ENCODE peak calls at places on chromosomes 16 and 17, in five cellular contexts. F, E, H, W and J are unnamed samples. For H3K4me1, the result is how much of the 10 kb centered on the place peaks cover.

GRCh38 chr17:42698736-42699414 is 16.5 kb downstream of the CNTNAP1 start:
- DNase-seq in F (no peak), E (no peak), H (no peak), W (peak), J (no peak)

GRCh38 chr16:46658925-46659324 is 30.1 kb downstream of the VPS35 start:
- DNase-seq in F (no peak), E (no peak), H (peak), W (no peak), J (no peak)

GRCh38 chr16:14963281-14964173 is 11.3 kb upstream of the PDXDC1 start:
- DNase-seq in F (no peak), E (peak), H (no peak), W (peak), J (no peak)

GRCh38 chr16:4846503-4846900 is 586 bp downstream of the GLYR1 start:
- DNase-seq in F (peak), E (no peak), H (no peak), W (no peak), J (peak)

GRCh38 chr17:27598337-27599050 is 32.5 kb upstream of the LGALS9 start:
- DNase-seq in F (no peak), E (no peak), H (no peak), W (no peak), J (no peak)

GRCh38 chr16:13560151-13560550 is 359.8 kb upstream of the ERCC4 start:
- DNase-seq in F (no peak), E (no peak), H (no peak), W (peak), J (no peak)

GRCh38 chr16:79007614-79008013 is 592.9 kb downstream of the MAF start:
- DNase-seq in F (no peak), E (no peak), H (no peak), W (no peak), J (no peak)

GRCh38 chr17:6775871-6776405 is at the start of gene FBXO39:
- DNase-seq in F (no peak), E (peak), H (no peak), W (no peak), J (peak)

GRCh38 chr17:41417576-41418015 is 6.8 kb downstream of the KRT37 start:
- DNase-seq in F (peak), E (peak), H (no peak), W (peak), J (peak)

GRCh38 chr16:3819741-3820724 is 60.5 kb downstream of the CREBBP start:
- DNase-seq in F (no peak), E (no peak), H (no peak), W (peak), J (no peak)

GRCh38 chr16:30459456-30459855 is 13.1 kb upstream of the ITGAL start:
- DNase-seq in F (no peak), E (no peak), H (no peak), W (no peak), J (no peak)

GRCh38 chr16:27657811-27658210 is 107.9 kb downstream of the KATNIP start:
- DNase-seq in F (no peak), E (no peak), H (no peak), W (no peak), J (no peak)

GRCh38 chr16:87895641-87896141 is 26.4 kb upstream of the SLC7A5 start:
- DNase-seq in F (no peak), E (no peak), H (peak), W (no peak), J (no peak)

DNA sequence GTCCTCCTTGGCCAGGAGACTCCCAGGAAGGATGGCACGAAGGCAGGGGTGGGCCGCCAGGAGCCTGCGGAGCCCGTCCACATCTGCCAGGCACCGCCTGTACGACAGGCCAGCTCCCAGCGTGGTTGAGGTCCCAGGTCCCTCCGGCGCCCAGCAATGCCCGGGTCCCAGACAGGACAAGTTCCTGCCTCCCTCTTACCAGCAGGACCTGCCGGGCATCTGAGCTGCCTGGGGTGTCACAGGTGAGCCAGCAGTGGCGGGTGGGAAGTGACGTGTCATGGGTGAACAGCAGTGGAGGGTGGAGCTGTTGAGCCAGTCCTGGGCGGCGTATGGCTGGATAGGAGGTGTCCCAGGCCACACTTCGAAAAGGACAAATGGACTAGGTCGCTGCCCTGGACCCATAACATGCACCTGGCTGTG is 15.7 kb upstream of the BAHCC1 start:
- DNase-seq in F (no peak), E (no peak), H (no peak), W (peak), J (no peak)
- TF ChIP-seq CREB1 in F (no peak), E (no peak), H (no peak), W (peak), J (no peak)

GRCh38 chr16:80948886-80949502 is 57.7 kb downstream of the CMC2 start:
- DNase-seq in F (peak), E (peak), H (no peak), W (peak), J (peak)
- TF ChIP-seq CTCF in F (peak), E (peak), H (peak), W (peak), J (peak)

GRCh38 chr17:2344528-2344927 is 7.2 kb downstream of the SGSM2 start:
- DNase-seq in F (no peak), E (no peak), H (no peak), W (no peak), J (no peak)
- H3K4me1 ChIP-seq in F (under half), E (under half), H (under half), W (under half), J (under half)

DNA sequence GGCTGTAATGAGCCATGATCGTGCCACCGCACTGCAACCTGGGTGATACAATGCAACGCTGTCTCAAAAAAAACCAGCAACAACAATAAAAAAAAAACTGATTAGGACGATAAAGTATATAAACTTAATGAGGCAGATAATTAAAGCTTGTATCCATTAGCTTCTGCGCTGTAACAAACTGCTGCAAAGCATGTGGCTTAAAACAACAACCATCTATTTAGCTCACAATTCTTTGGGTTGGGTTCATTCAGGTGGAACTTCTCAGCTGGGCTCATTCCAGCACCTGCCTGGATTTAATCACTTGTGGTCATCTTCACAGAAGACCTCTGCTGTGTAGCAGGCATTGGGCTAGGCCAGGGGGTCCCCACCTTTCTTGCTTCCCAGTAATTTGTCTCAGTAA is 45.9 kb downstream of the LCMT1 start:
- DNase-seq in F (no peak), E (no peak), H (no peak), W (no peak), J (no peak)
- TF ChIP-seq CREB1 in F (no peak), E (no peak), H (no peak), W (no peak), J (no peak)

GRCh38 chr17:45106101-45106500 is 26.2 kb downstream of the PLCD3 start:
- DNase-seq in F (no peak), E (no peak), H (no peak), W (no peak), J (no peak)

GRCh38 chr17:45104497-45104896 is 27.8 kb downstream of the PLCD3 start:
- DNase-seq in F (no peak), E (no peak), H (no peak), W (no peak), J (no peak)

GRCh38 chr17:45104029-45104428 is 28.3 kb downstream of the PLCD3 start:
- DNase-seq in F (no peak), E (no peak), H (no peak), W (no peak), J (no peak)

GRCh38 chr17:45106582-45106981 is 25.7 kb downstream of the PLCD3 start:
- DNase-seq in F (no peak), E (no peak), H (no peak), W (no peak), J (no peak)

DNA sequence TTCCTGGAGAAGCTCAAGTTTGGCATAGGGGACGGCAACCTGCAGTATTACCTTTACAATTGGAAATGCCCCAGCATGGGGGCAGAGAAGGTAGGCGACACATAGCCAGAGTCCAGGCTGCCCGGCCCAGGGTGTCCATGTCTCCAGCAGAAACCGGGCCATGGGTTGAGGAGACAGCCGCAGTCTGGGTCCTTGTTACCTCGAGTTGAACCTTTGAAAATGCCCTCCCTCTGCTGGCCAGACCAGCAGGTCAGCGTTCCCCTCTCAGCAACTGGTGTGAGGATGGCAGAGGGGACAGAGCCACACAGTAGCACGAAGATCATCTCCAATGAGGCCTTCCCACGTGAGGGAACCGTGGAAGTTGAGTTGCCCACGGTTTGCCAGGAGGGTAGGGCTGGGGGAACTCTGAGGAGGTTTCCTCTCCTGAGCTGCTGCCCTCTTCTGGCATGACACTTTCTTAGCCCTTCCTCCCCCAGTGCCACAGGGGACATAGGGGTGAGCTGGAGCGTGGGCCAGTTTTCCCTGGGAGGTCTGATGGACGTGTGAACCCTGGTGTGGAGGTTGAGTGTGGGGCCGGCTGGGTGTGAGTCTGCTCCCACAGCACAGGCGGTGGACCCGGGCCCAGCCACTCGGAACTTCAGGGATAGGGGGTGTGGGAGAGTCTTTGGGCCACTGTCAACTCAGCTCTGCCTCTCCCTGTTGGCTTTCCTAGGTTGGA is 27.2 kb downstream of the PLCD3 start:
- DNase-seq in F (no peak), E (no peak), H (no peak), W (no peak), J (no peak)
- TF ChIP-seq CTCF in F (peak), E (peak), H (peak), W (no peak), J (no peak)

GRCh38 chr16:75072239-75072947 is 44.2 kb downstream of the LDHD start:
- DNase-seq in F (no peak), E (no peak), H (no peak), W (no peak), J (no peak)

GRCh38 chr16:75074920-75075687 is 41.5 kb downstream of the LDHD start:
- DNase-seq in F (no peak), E (no peak), H (peak), W (peak), J (no peak)

GRCh38 chr16:75075688-75076268 is 40.8 kb downstream of the LDHD start:
- DNase-seq in F (no peak), E (no peak), H (no peak), W (no peak), J (no peak)

GRCh38 chr16:75074415-75074793 is 42.2 kb downstream of the LDHD start:
- DNase-seq in F (no peak), E (no peak), H (no peak), W (no peak), J (no peak)

GRCh38 chr16:75073551-75074414 is 42.8 kb downstream of the LDHD start:
- DNase-seq in F (no peak), E (no peak), H (no peak), W (no peak), J (no peak)
- H3K4me1 ChIP-seq in F (half or more), E (under half), H (under half), W (half or more), J (under half)

GRCh38 chr17:21286771-21287702 is 2.5 kb downstream of the MAP2K3 start:
- DNase-seq in F (peak), E (no peak), H (no peak), W (no peak), J (no peak)
- TF ChIP-seq CREB1 in F (no peak), E (no peak), H (no peak), W (no peak), J (no peak)

DNA sequence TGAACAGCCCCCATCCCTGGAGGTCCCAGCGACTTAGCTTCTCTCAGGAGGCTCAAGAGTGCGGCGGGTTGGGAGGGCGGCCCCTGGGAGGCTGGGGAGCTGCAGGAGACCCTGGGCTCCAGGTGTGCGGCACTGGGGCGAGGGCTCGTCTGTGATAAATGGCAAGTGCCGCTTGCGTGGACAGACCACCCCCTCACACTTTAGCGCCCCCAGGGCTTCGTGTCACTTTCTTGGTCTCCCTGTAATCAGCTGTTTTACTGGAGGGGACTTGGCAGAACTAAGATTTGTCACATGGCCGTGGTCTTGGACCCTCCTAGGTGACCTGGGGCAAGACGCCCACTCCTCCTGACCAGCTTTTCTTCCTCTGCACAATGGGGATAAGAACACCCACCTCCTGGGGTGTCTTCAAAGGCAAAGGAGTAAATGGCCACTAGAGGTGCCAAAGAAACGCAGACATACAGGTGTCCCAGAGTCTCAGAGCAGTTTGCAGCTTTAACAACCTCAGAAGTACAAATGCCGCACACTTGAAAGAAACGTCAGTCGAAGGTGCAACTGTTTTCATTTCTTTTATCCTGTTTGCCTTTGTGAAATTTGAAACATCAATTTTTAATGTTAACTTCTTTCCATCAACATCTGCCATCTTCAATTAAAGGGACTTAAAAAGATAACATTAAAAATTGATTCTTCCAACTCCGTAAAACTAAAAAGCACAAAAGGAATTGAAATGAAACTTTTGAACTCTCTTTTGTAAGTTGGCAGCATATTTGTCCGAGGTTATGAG is 946 bp downstream of the OSGIN1 start:
- DNase-seq in F (peak), E (no peak), H (no peak), W (peak), J (peak)
- TF ChIP-seq CTCF in F (peak), E (peak), H (peak), W (peak), J (peak)

DNA sequence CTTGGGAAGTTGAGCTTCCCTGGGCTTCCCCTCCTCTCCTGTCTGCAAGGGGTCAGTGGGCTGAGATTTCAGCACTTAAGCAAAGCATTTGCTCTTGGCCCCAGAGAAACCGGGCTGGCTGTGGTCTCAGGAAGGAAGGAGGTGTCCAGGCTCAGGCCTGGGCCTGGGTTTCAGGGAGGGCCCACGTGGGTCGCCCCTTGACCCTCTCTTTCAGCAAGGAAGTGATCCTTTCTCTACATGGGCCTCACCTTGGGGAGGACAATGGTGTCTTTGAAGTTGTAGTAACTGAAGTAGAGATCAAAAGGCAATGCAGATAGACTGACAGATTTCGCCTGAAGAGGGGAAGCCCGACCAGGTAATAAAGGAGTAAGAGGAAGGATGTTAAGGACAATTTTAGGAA is 2.7 kb downstream of the NOD2 start:
- DNase-seq in F (peak), E (no peak), H (no peak), W (no peak), J (no peak)
- H3K4me1 ChIP-seq in F (half or more), E (under half), H (half or more), W (under half), J (under half)

GRCh38 chr16:53785044-53785443 is 81.1 kb downstream of the FTO start:
- DNase-seq in F (no peak), E (no peak), H (no peak), W (no peak), J (no peak)
- TF ChIP-seq CREB1 in F (no peak), E (no peak), H (no peak), W (no peak), J (no peak)